ENCODE peak calls at places on chromosomes 6 and 20, in eight cellular contexts. One of them, this sample, is unnamed.

GRCh38 chr20:41086402-41087324 is 50.7 kb upstream of the PLCG1 start:
- ATAC-seq in activated CD8-positive, alpha-beta T cell treated with anti-CD3 and anti-CD28 coated beads, Interleukin-2, amount 10 ng/mL, durations not matched to agents 7 days and 5 days: no peak
- ATAC-seq in left ventricle myocardium superior: no peak
- ATAC-seq in activated naive CD8-positive, alpha-beta T cell treated with anti-CD3 and anti-CD28 coated beads, Interleukin-2, amount 50 U/mL, for 24 hours: no peak
- ATAC-seq in activated CD4-positive, alpha-beta T cell treated with anti-CD3 and anti-CD28 coated beads for 36 hours: no peak
- ATAC-seq in GM23338: no peak
- ATAC-seq in stimulated activated naive B cell treated with anti-CD40 and anti-IgM and Interleukin-4, amounts not matched to agents 10 μg/mL and 1 μg/mL and 100 μg/mL, for 72 hours: no peak
- ATAC-seq in T-cell: peak
- ATAC-seq in this sample: no peak

GRCh38 chr6:117265425-117266266 is at the start of gene VGLL2:
- ATAC-seq in activated CD8-positive, alpha-beta T cell treated with anti-CD3 and anti-CD28 coated beads, Interleukin-2, amount 10 ng/mL, durations not matched to agents 7 days and 5 days: peak
- ATAC-seq in activated naive CD8-positive, alpha-beta T cell treated with anti-CD3 and anti-CD28 coated beads, Interleukin-2, amount 50 U/mL, for 24 hours: peak
- ATAC-seq in stimulated activated naive B cell treated with anti-CD40 and anti-IgM and Interleukin-4, amounts not matched to agents 10 μg/mL and 1 μg/mL and 100 μg/mL, for 72 hours: peak
- ATAC-seq in left ventricle myocardium superior: peak
- ATAC-seq in GM23338: peak
- ATAC-seq in T-cell: no peak
- ATAC-seq in activated CD4-positive, alpha-beta T cell treated with anti-CD3 and anti-CD28 coated beads for 36 hours: peak
- ATAC-seq in this sample: peak

GRCh38 chr6:160048471-160048870 is 73.1 kb upstream of the SLC22A1 start:
- ATAC-seq in activated naive CD8-positive, alpha-beta T cell treated with anti-CD3 and anti-CD28 coated beads, Interleukin-2, amount 50 U/mL, for 24 hours: no peak
- ATAC-seq in activated CD4-positive, alpha-beta T cell treated with anti-CD3 and anti-CD28 coated beads for 36 hours: no peak
- ATAC-seq in T-cell: no peak
- ATAC-seq in GM23338: no peak
- ATAC-seq in activated CD8-positive, alpha-beta T cell treated with anti-CD3 and anti-CD28 coated beads, Interleukin-2, amount 10 ng/mL, durations not matched to agents 7 days and 5 days: no peak
- ATAC-seq in stimulated activated naive B cell treated with anti-CD40 and anti-IgM and Interleukin-4, amounts not matched to agents 10 μg/mL and 1 μg/mL and 100 μg/mL, for 72 hours: no peak
- ATAC-seq in left ventricle myocardium superior: no peak
- ATAC-seq in this sample: no peak

GRCh38 chr6:105488521-105489212 is 85.8 kb upstream of the PREP start:
- ATAC-seq in left ventricle myocardium superior: peak
- ATAC-seq in activated CD8-positive, alpha-beta T cell treated with anti-CD3 and anti-CD28 coated beads, Interleukin-2, amount 10 ng/mL, durations not matched to agents 7 days and 5 days: no peak
- ATAC-seq in activated naive CD8-positive, alpha-beta T cell treated with anti-CD3 and anti-CD28 coated beads, Interleukin-2, amount 50 U/mL, for 24 hours: no peak
- ATAC-seq in activated CD4-positive, alpha-beta T cell treated with anti-CD3 and anti-CD28 coated beads for 36 hours: no peak
- ATAC-seq in stimulated activated naive B cell treated with anti-CD40 and anti-IgM and Interleukin-4, amounts not matched to agents 10 μg/mL and 1 μg/mL and 100 μg/mL, for 72 hours: no peak
- ATAC-seq in GM23338: no peak
- ATAC-seq in T-cell: no peak
- ATAC-seq in this sample: no peak

GRCh38 chr6:169701218-169701952 is 444 bp downstream of the WDR27 start:
- ATAC-seq in activated CD4-positive, alpha-beta T cell treated with anti-CD3 and anti-CD28 coated beads for 36 hours: peak
- ATAC-seq in activated naive CD8-positive, alpha-beta T cell treated with anti-CD3 and anti-CD28 coated beads, Interleukin-2, amount 50 U/mL, for 24 hours: no peak
- ATAC-seq in left ventricle myocardium superior: peak
- ATAC-seq in GM23338: peak
- ATAC-seq in stimulated activated naive B cell treated with anti-CD40 and anti-IgM and Interleukin-4, amounts not matched to agents 10 μg/mL and 1 μg/mL and 100 μg/mL, for 72 hours: peak
- ATAC-seq in T-cell: peak
- ATAC-seq in activated CD8-positive, alpha-beta T cell treated with anti-CD3 and anti-CD28 coated beads, Interleukin-2, amount 10 ng/mL, durations not matched to agents 7 days and 5 days: peak
- ATAC-seq in this sample: peak

GRCh38 chr6:121838842-121839241 is 403.4 kb downstream of the GJA1 start:
- ATAC-seq in T-cell: peak
- ATAC-seq in left ventricle myocardium superior: peak
- ATAC-seq in activated CD8-positive, alpha-beta T cell treated with anti-CD3 and anti-CD28 coated beads, Interleukin-2, amount 10 ng/mL, durations not matched to agents 7 days and 5 days: no peak
- ATAC-seq in activated CD4-positive, alpha-beta T cell treated with anti-CD3 and anti-CD28 coated beads for 36 hours: peak
- ATAC-seq in activated naive CD8-positive, alpha-beta T cell treated with anti-CD3 and anti-CD28 coated beads, Interleukin-2, amount 50 U/mL, for 24 hours: peak
- ATAC-seq in stimulated activated naive B cell treated with anti-CD40 and anti-IgM and Interleukin-4, amounts not matched to agents 10 μg/mL and 1 μg/mL and 100 μg/mL, for 72 hours: no peak
- ATAC-seq in GM23338: no peak
- ATAC-seq in this sample: no peak

GRCh38 chr20:17843246-17844132 is 125.1 kb downstream of the SNX5 start:
- ATAC-seq in T-cell: peak
- ATAC-seq in activated naive CD8-positive, alpha-beta T cell treated with anti-CD3 and anti-CD28 coated beads, Interleukin-2, amount 50 U/mL, for 24 hours: peak
- ATAC-seq in stimulated activated naive B cell treated with anti-CD40 and anti-IgM and Interleukin-4, amounts not matched to agents 10 μg/mL and 1 μg/mL and 100 μg/mL, for 72 hours: peak
- ATAC-seq in activated CD8-positive, alpha-beta T cell treated with anti-CD3 and anti-CD28 coated beads, Interleukin-2, amount 10 ng/mL, durations not matched to agents 7 days and 5 days: peak
- ATAC-seq in activated CD4-positive, alpha-beta T cell treated with anti-CD3 and anti-CD28 coated beads for 36 hours: peak
- ATAC-seq in left ventricle myocardium superior: peak
- ATAC-seq in GM23338: peak
- ATAC-seq in this sample: peak

GRCh38 chr6:134162932-134163331 is 110.5 kb upstream of the SLC2A12 start:
- ATAC-seq in GM23338: no peak
- ATAC-seq in activated naive CD8-positive, alpha-beta T cell treated with anti-CD3 and anti-CD28 coated beads, Interleukin-2, amount 50 U/mL, for 24 hours: no peak
- ATAC-seq in stimulated activated naive B cell treated with anti-CD40 and anti-IgM and Interleukin-4, amounts not matched to agents 10 μg/mL and 1 μg/mL and 100 μg/mL, for 72 hours: no peak
- ATAC-seq in T-cell: no peak
- ATAC-seq in left ventricle myocardium superior: no peak
- ATAC-seq in activated CD8-positive, alpha-beta T cell treated with anti-CD3 and anti-CD28 coated beads, Interleukin-2, amount 10 ng/mL, durations not matched to agents 7 days and 5 days: no peak
- ATAC-seq in activated CD4-positive, alpha-beta T cell treated with anti-CD3 and anti-CD28 coated beads for 36 hours: no peak
- ATAC-seq in this sample: no peak

GRCh38 chr20:61909028-61909427 is 156.7 kb downstream of the TAF4 start:
- ATAC-seq in stimulated activated naive B cell treated with anti-CD40 and anti-IgM and Interleukin-4, amounts not matched to agents 10 μg/mL and 1 μg/mL and 100 μg/mL, for 72 hours: no peak
- ATAC-seq in activated CD8-positive, alpha-beta T cell treated with anti-CD3 and anti-CD28 coated beads, Interleukin-2, amount 10 ng/mL, durations not matched to agents 7 days and 5 days: no peak
- ATAC-seq in T-cell: no peak
- ATAC-seq in GM23338: no peak
- ATAC-seq in activated CD4-positive, alpha-beta T cell treated with anti-CD3 and anti-CD28 coated beads for 36 hours: no peak
- ATAC-seq in left ventricle myocardium superior: no peak
- ATAC-seq in activated naive CD8-positive, alpha-beta T cell treated with anti-CD3 and anti-CD28 coated beads, Interleukin-2, amount 50 U/mL, for 24 hours: no peak
- ATAC-seq in this sample: no peak

GRCh38 chr20:17666491-17666890 is 15.6 kb downstream of the RRBP1 start:
- ATAC-seq in activated CD4-positive, alpha-beta T cell treated with anti-CD3 and anti-CD28 coated beads for 36 hours: no peak
- ATAC-seq in T-cell: no peak
- ATAC-seq in activated CD8-positive, alpha-beta T cell treated with anti-CD3 and anti-CD28 coated beads, Interleukin-2, amount 10 ng/mL, durations not matched to agents 7 days and 5 days: no peak
- ATAC-seq in GM23338: no peak
- ATAC-seq in activated naive CD8-positive, alpha-beta T cell treated with anti-CD3 and anti-CD28 coated beads, Interleukin-2, amount 50 U/mL, for 24 hours: no peak
- ATAC-seq in left ventricle myocardium superior: peak
- ATAC-seq in stimulated activated naive B cell treated with anti-CD40 and anti-IgM and Interleukin-4, amounts not matched to agents 10 μg/mL and 1 μg/mL and 100 μg/mL, for 72 hours: no peak
- ATAC-seq in this sample: no peak

GRCh38 chr6:134436950-134437349 is 119.0 kb upstream of the SGK1 start:
- ATAC-seq in activated CD8-positive, alpha-beta T cell treated with anti-CD3 and anti-CD28 coated beads, Interleukin-2, amount 10 ng/mL, durations not matched to agents 7 days and 5 days: peak
- ATAC-seq in T-cell: no peak
- ATAC-seq in left ventricle myocardium superior: peak
- ATAC-seq in activated naive CD8-positive, alpha-beta T cell treated with anti-CD3 and anti-CD28 coated beads, Interleukin-2, amount 50 U/mL, for 24 hours: no peak
- ATAC-seq in stimulated activated naive B cell treated with anti-CD40 and anti-IgM and Interleukin-4, amounts not matched to agents 10 μg/mL and 1 μg/mL and 100 μg/mL, for 72 hours: peak
- ATAC-seq in GM23338: no peak
- ATAC-seq in activated CD4-positive, alpha-beta T cell treated with anti-CD3 and anti-CD28 coated beads for 36 hours: no peak
- ATAC-seq in this sample: no peak

GRCh38 chr6:155091756-155092155 is 96.6 kb downstream of the TIAM2 start:
- ATAC-seq in T-cell: no peak
- ATAC-seq in GM23338: no peak
- ATAC-seq in activated naive CD8-positive, alpha-beta T cell treated with anti-CD3 and anti-CD28 coated beads, Interleukin-2, amount 50 U/mL, for 24 hours: no peak
- ATAC-seq in left ventricle myocardium superior: no peak
- ATAC-seq in activated CD8-positive, alpha-beta T cell treated with anti-CD3 and anti-CD28 coated beads, Interleukin-2, amount 10 ng/mL, durations not matched to agents 7 days and 5 days: no peak
- ATAC-seq in activated CD4-positive, alpha-beta T cell treated with anti-CD3 and anti-CD28 coated beads for 36 hours: no peak
- ATAC-seq in stimulated activated naive B cell treated with anti-CD40 and anti-IgM and Interleukin-4, amounts not matched to agents 10 μg/mL and 1 μg/mL and 100 μg/mL, for 72 hours: no peak
- ATAC-seq in this sample: no peak

GRCh38 chr6:111291334-111291705 is 191.7 kb downstream of the REV3L start:
- ATAC-seq in activated CD8-positive, alpha-beta T cell treated with anti-CD3 and anti-CD28 coated beads, Interleukin-2, amount 10 ng/mL, durations not matched to agents 7 days and 5 days: no peak
- ATAC-seq in activated naive CD8-positive, alpha-beta T cell treated with anti-CD3 and anti-CD28 coated beads, Interleukin-2, amount 50 U/mL, for 24 hours: peak
- ATAC-seq in stimulated activated naive B cell treated with anti-CD40 and anti-IgM and Interleukin-4, amounts not matched to agents 10 μg/mL and 1 μg/mL and 100 μg/mL, for 72 hours: peak
- ATAC-seq in left ventricle myocardium superior: no peak
- ATAC-seq in GM23338: no peak
- ATAC-seq in activated CD4-positive, alpha-beta T cell treated with anti-CD3 and anti-CD28 coated beads for 36 hours: peak
- ATAC-seq in T-cell: no peak
- ATAC-seq in this sample: no peak

GRCh38 chr6:160454303-160454702 is 106.1 kb downstream of the SLC22A3 start:
- ATAC-seq in activated naive CD8-positive, alpha-beta T cell treated with anti-CD3 and anti-CD28 coated beads, Interleukin-2, amount 50 U/mL, for 24 hours: no peak
- ATAC-seq in GM23338: no peak
- ATAC-seq in activated CD4-positive, alpha-beta T cell treated with anti-CD3 and anti-CD28 coated beads for 36 hours: no peak
- ATAC-seq in left ventricle myocardium superior: no peak
- ATAC-seq in activated CD8-positive, alpha-beta T cell treated with anti-CD3 and anti-CD28 coated beads, Interleukin-2, amount 10 ng/mL, durations not matched to agents 7 days and 5 days: no peak
- ATAC-seq in T-cell: no peak
- ATAC-seq in stimulated activated naive B cell treated with anti-CD40 and anti-IgM and Interleukin-4, amounts not matched to agents 10 μg/mL and 1 μg/mL and 100 μg/mL, for 72 hours: no peak
- ATAC-seq in this sample: no peak

GRCh38 chr6:53627391-53628218 is 38.0 kb downstream of the KLHL31 start:
- ATAC-seq in GM23338: no peak
- ATAC-seq in activated CD8-positive, alpha-beta T cell treated with anti-CD3 and anti-CD28 coated beads, Interleukin-2, amount 10 ng/mL, durations not matched to agents 7 days and 5 days: no peak
- ATAC-seq in T-cell: no peak
- ATAC-seq in stimulated activated naive B cell treated with anti-CD40 and anti-IgM and Interleukin-4, amounts not matched to agents 10 μg/mL and 1 μg/mL and 100 μg/mL, for 72 hours: no peak
- ATAC-seq in activated naive CD8-positive, alpha-beta T cell treated with anti-CD3 and anti-CD28 coated beads, Interleukin-2, amount 50 U/mL, for 24 hours: no peak
- ATAC-seq in activated CD4-positive, alpha-beta T cell treated with anti-CD3 and anti-CD28 coated beads for 36 hours: no peak
- ATAC-seq in left ventricle myocardium superior: no peak
- ATAC-seq in this sample: no peak

GRCh38 chr6:1614767-1615650 is 5.3 kb downstream of the FOXC1 start:
- ATAC-seq in left ventricle myocardium superior: no peak
- ATAC-seq in activated naive CD8-positive, alpha-beta T cell treated with anti-CD3 and anti-CD28 coated beads, Interleukin-2, amount 50 U/mL, for 24 hours: no peak
- ATAC-seq in GM23338: peak
- ATAC-seq in activated CD4-positive, alpha-beta T cell treated with anti-CD3 and anti-CD28 coated beads for 36 hours: peak
- ATAC-seq in T-cell: no peak
- ATAC-seq in stimulated activated naive B cell treated with anti-CD40 and anti-IgM and Interleukin-4, amounts not matched to agents 10 μg/mL and 1 μg/mL and 100 μg/mL, for 72 hours: peak
- ATAC-seq in activated CD8-positive, alpha-beta T cell treated with anti-CD3 and anti-CD28 coated beads, Interleukin-2, amount 10 ng/mL, durations not matched to agents 7 days and 5 days: no peak
- ATAC-seq in this sample: peak

GRCh38 chr6:151763303-151763702 is 44.2 kb upstream of the ESR1 start:
- ATAC-seq in activated naive CD8-positive, alpha-beta T cell treated with anti-CD3 and anti-CD28 coated beads, Interleukin-2, amount 50 U/mL, for 24 hours: no peak
- ATAC-seq in stimulated activated naive B cell treated with anti-CD40 and anti-IgM and Interleukin-4, amounts not matched to agents 10 μg/mL and 1 μg/mL and 100 μg/mL, for 72 hours: no peak
- ATAC-seq in activated CD8-positive, alpha-beta T cell treated with anti-CD3 and anti-CD28 coated beads, Interleukin-2, amount 10 ng/mL, durations not matched to agents 7 days and 5 days: no peak
- ATAC-seq in GM23338: peak
- ATAC-seq in activated CD4-positive, alpha-beta T cell treated with anti-CD3 and anti-CD28 coated beads for 36 hours: no peak
- ATAC-seq in left ventricle myocardium superior: peak
- ATAC-seq in T-cell: no peak
- ATAC-seq in this sample: no peak

This sample was measured in stimulated activated memory B cell treated with anti-CD40 and anti-IgM and Interleukin-4, amounts not matched to agents 10 μg/mL and 1 μg/mL and 100 μg/mL, for 72 hours.